ENCODE peak calls at places on chromosome 1, in nine cellular contexts. O is suprapubic skin, X is H1, L is A549, Q is tibial nerve, P is ovary, R is K562, N is sigmoid colon, G is transverse colon. D is an unnamed sample.

GRCh38 chr1:84620720-84621313 is 46.6 kb upstream of the CTBS start:
- DNase-seq in P (peak), R (peak), X (peak), G (peak), N (peak), O (peak), Q (peak), L (peak), D (no peak)

GRCh38 chr1:184223216-184223615 is 163.6 kb upstream of the C1orf21 start:
- DNase-seq in P (no peak), R (no peak), O (no peak), G (no peak), X (peak), N (no peak), Q (no peak), L (no peak), D (no peak)

GRCh38 chr1:218946147-218946546 is 227.5 kb upstream of the LYPLAL1 start:
- DNase-seq in G (no peak), O (no peak), L (no peak), P (no peak), Q (no peak), X (no peak), N (no peak), R (no peak), D (no peak)

GRCh38 chr1:189708674-189709073 is 769.0 kb downstream of the BRINP3 start:
- DNase-seq in X (no peak), N (no peak), L (no peak), G (no peak), Q (no peak), P (no peak), O (no peak), R (no peak), D (no peak)

GRCh38 chr1:172167801-172168596 is 252.5 kb upstream of the C1orf105 start:
- DNase-seq in N (no peak), L (no peak), X (no peak), G (no peak), O (no peak), P (no peak), Q (no peak), R (no peak), D (no peak)

GRCh38 chr1:94743866-94744265 is 76.3 kb upstream of the SLC44A3 start:
- DNase-seq in O (no peak), X (no peak), P (no peak), R (no peak), L (no peak), Q (no peak), N (peak), G (peak), D (peak)

GRCh38 chr1:32180186-32181060 is 948 bp downstream of the TXLNA start:
- DNase-seq in N (peak), X (no peak), O (peak), R (peak), L (peak), P (peak), Q (no peak), G (peak), D (no peak)

GRCh38 chr1:56526571-56527174 is 52.7 kb downstream of the PLPP3 start:
- DNase-seq in Q (no peak), X (no peak), G (peak), L (no peak), N (no peak), R (no peak), O (no peak), P (no peak), D (no peak)

GRCh38 chr1:46246548-46247432 is 773 bp upstream of the RAD54L start:
- DNase-seq in L (peak), R (peak), X (no peak), G (peak), Q (peak), O (no peak), N (peak), P (peak), D (peak)

GRCh38 chr1:184982002-184982954 is 8.0 kb upstream of the NIBAN1 start:
- DNase-seq in O (peak), X (no peak), R (peak), L (peak), Q (peak), N (peak), P (peak), G (peak), D (peak)

GRCh38 chr1:114695430-114696093 is at the start of gene AMPD1:
- DNase-seq in N (no peak), Q (no peak), X (no peak), R (no peak), O (no peak), P (no peak), L (no peak), G (peak), D (no peak)

GRCh38 chr1:7975212-7975865 is 13.8 kb downstream of the PARK7 start:
- DNase-seq in N (peak), L (peak), G (peak), R (peak), O (peak), X (no peak), Q (peak), P (peak), D (no peak)

GRCh38 chr1:57270926-57271698 is 152.7 kb downstream of the DAB1 start:
- DNase-seq in N (no peak), L (no peak), Q (no peak), X (no peak), G (no peak), P (no peak), O (no peak), R (no peak), D (peak)

GRCh38 chr1:39196244-39197215 is 8.0 kb upstream of the MACF1 start:
- DNase-seq in R (peak), Q (no peak), G (peak), N (no peak), X (no peak), P (no peak), O (no peak), L (no peak), D (no peak)

GRCh38 chr1:119139857-119140176 is 636 bp downstream of the WARS2 start:
- DNase-seq in N (peak), X (no peak), P (no peak), R (peak), L (no peak), Q (peak), G (no peak), O (peak), D (no peak)

GRCh38 chr1:230425252-230426061 is 675 bp downstream of the PGBD5 start:
- DNase-seq in X (no peak), L (no peak), Q (no peak), P (no peak), R (no peak), O (no peak), G (no peak), N (no peak), D (peak)

GRCh38 chr1:99682291-99682751 is 36.4 kb downstream of the PALMD start:
- DNase-seq in X (no peak), O (no peak), P (no peak), L (peak), N (no peak), Q (no peak), R (no peak), G (no peak), D (no peak)

GRCh38 chr1:3473381-3473844 is 18.9 kb downstream of the ARHGEF16 start:
- DNase-seq in R (no peak), G (no peak), L (no peak), P (no peak), N (no peak), Q (no peak), X (no peak), O (no peak), D (no peak)

GRCh38 chr1:183515002-183515689 is 42.8 kb downstream of the SMG7 start:
- DNase-seq in N (no peak), R (no peak), G (no peak), X (no peak), Q (no peak), O (no peak), L (peak), P (no peak), D (no peak)

GRCh38 chr1:204455063-204455830 is 39.4 kb downstream of the PIK3C2B start:
- DNase-seq in Q (no peak), R (no peak), X (peak), G (no peak), L (no peak), N (no peak), O (no peak), P (no peak), D (no peak)

GRCh38 chr1:156625436-156626078 is 6.3 kb downstream of the HAPLN2 start:
- DNase-seq in G (peak), R (peak), X (no peak), P (peak), Q (peak), L (no peak), O (no peak), N (peak), D (no peak)

GRCh38 chr1:77972080-77972479 is 6.8 kb downstream of the FUBP1 start:
- DNase-seq in R (no peak), X (no peak), P (no peak), L (no peak), G (no peak), N (no peak), O (no peak), Q (no peak), D (no peak)

GRCh38 chr1:221563476-221563921 is 178.4 kb downstream of the DUSP10 start:
- DNase-seq in N (no peak), P (peak), X (no peak), L (no peak), Q (no peak), O (no peak), G (no peak), R (no peak), D (no peak)

GRCh38 chr1:151145158-151146071 is 1.0 kb downstream of the SEMA6C start:
- DNase-seq in X (no peak), L (no peak), N (peak), R (no peak), Q (no peak), O (no peak), P (no peak), G (no peak), D (no peak)

GRCh38 chr1:84689514-84690396 is 506 bp downstream of the SSX2IP start:
- DNase-seq in G (peak), Q (peak), N (peak), R (peak), L (peak), O (peak), X (no peak), P (peak), D (peak)

GRCh38 chr1:209527993-209528392 is 55.5 kb upstream of the CAMK1G start:
- DNase-seq in N (no peak), L (peak), P (no peak), Q (no peak), R (no peak), X (no peak), O (no peak), G (no peak), D (no peak)

GRCh38 chr1:31102501-31102950 is 37.0 kb upstream of the PUM1 start:
- DNase-seq in N (peak), X (no peak), O (no peak), R (peak), Q (no peak), L (no peak), P (no peak), G (peak), D (no peak)

GRCh38 chr1:23097316-23097715 is 71.3 kb downstream of the LUZP1 start:
- DNase-seq in R (no peak), X (no peak), O (no peak), N (no peak), P (no peak), L (no peak), G (no peak), Q (no peak), D (no peak)

GRCh38 chr1:65114312-65114711 is 33.7 kb upstream of the AK4 start:
- DNase-seq in L (no peak), X (no peak), P (peak), Q (no peak), N (peak), O (no peak), G (no peak), R (no peak), D (no peak)

GRCh38 chr1:209168204-209168603 is 415.3 kb upstream of the CAMK1G start:
- DNase-seq in R (no peak), Q (no peak), P (no peak), X (no peak), L (no peak), G (no peak), O (no peak), N (no peak), D (no peak)

GRCh38 chr1:31843506-31843905 is 27.7 kb upstream of the SPOCD1 start:
- DNase-seq in R (no peak), N (peak), P (no peak), X (no peak), G (no peak), O (peak), L (no peak), Q (no peak), D (no peak)

GRCh38 chr1:25435315-25436103 is 4.8 kb downstream of the MACO1 start:
- DNase-seq in L (no peak), R (no peak), N (no peak), G (no peak), P (peak), Q (no peak), O (no peak), X (no peak), D (no peak)

GRCh38 chr1:109371271-109371739 is 26.4 kb downstream of the SORT1 start:
- DNase-seq in N (peak), R (no peak), P (no peak), X (no peak), G (no peak), Q (no peak), L (no peak), O (no peak), D (no peak)

GRCh38 chr1:8318436-8318835 is 522 bp downstream of the SLC45A1 start:
- DNase-seq in N (no peak), O (no peak), X (no peak), L (no peak), R (no peak), G (no peak), P (no peak), Q (no peak), D (no peak)

DNA sequence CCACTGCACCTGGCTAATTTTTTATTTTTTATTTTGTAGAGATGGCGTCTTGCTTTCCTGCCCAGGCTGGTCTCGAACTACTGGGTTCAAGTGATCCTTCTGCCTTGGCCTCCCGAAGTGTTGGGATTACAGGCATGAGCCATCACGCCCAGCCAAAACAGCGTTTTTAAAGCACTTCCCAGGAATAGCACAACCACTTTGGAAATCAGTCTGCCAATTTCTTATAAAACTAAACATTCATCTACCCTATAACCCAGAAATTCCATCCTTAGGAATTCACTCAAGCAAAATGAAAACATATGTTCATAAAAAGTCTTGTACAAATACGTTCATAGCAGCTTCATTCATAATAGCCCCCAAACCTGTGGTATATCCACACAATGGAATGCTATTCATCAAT is 36.2 kb downstream of the PHC2 start:
- DNase-seq in G (no peak), L (no peak), P (no peak), R (no peak), Q (no peak), O (no peak), N (no peak), X (no peak), D (no peak)
- TF ChIP-seq EP300 in G (no peak), L (no peak), P (no peak), R (no peak), Q (no peak), O (no peak), N (no peak), X (no peak), D (no peak)

DNA sequence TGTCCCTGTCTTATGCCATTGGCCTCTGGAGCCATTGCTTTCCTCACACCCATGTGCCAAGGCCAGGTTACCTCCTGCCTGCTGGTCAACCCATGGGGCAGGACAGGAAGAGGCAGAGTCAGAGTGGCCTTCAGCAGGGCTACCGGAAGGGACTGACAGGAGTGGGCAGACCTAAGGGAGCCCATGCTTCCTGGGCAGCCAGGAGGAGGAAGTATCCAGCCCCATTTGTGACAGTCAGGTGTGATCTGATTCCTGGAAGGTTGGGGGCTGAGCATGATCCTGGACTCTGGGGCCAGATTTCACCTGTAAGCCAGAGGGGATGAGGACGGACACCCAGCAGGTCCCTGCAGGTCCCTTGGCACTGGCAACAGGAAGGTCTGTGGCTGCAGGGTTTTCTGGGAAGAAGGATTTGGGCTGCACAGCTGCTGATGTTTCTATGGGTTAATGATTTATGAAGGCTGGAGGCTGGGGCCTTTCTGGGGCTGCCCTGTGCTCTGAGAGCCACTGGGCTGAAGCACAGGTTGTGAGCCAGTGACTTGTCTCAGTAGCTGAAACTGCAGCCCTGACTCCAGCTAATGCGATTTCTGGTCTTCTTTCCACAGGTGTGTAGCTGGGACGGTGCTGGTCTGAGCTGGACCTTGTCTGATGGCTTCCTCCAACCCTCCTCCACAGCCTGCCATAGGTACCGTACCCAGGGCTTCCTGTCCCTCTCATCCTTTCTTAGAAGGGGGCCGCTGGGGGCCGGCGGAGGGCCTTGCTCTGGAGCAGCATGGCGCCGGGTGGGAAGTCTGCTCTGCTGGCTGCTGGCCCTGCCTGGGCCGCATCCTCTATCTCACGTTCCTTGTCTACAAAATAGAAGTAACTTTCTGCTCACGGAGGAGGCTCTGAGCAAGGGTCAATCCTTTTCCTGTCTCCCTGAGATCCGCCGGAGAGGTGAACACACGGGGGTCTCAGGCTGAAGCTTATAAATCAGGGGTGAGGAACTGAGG is 40.7 kb downstream of the ARHGEF10L start:
- DNase-seq in L (no peak), O (no peak), G (peak), Q (no peak), P (no peak), X (no peak), N (no peak), R (no peak), D (no peak)
- H3K4me3 ChIP-seq in L (no peak), O (no peak), G (no peak), Q (no peak), P (no peak), X (no peak), N (no peak), R (no peak), D (no peak)

DNA sequence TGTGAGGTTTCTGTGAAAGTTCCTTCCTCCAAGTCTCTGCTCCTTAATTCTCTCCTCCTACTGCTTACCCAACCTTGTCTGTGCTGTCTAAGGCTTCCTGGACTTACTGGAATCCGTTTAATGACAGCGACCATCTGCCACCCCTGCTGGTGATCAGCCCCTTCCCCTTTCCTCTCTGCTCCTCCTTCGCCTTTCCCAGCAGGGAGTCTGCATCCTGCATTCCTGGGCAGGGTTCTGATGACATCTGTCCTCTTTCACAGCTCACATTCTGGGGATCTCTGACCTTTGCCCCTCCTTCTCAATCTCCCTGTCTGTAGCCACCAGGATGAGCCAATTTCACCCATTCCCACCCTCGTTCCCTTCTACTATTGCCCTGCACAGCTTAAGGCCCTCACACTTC is 66.6 kb downstream of the KIRREL1 start:
- DNase-seq in R (no peak), P (no peak), Q (no peak), X (peak), O (no peak), G (no peak), L (no peak), N (no peak), D (no peak)
- TF ChIP-seq EP300 in R (no peak), P (no peak), Q (no peak), X (no peak), O (no peak), G (no peak), L (no peak), N (no peak), D (no peak)

GRCh38 chr1:1229770-1230169 is 2.0 kb downstream of the SDF4 start:
- DNase-seq in P (no peak), N (no peak), L (no peak), O (no peak), G (no peak), X (no peak), Q (no peak), R (no peak), D (no peak)
- H3K4me3 ChIP-seq in P (no peak), N (no peak), L (no peak), O (peak), G (no peak), X (no peak), Q (peak), R (no peak), D (peak)

DNA sequence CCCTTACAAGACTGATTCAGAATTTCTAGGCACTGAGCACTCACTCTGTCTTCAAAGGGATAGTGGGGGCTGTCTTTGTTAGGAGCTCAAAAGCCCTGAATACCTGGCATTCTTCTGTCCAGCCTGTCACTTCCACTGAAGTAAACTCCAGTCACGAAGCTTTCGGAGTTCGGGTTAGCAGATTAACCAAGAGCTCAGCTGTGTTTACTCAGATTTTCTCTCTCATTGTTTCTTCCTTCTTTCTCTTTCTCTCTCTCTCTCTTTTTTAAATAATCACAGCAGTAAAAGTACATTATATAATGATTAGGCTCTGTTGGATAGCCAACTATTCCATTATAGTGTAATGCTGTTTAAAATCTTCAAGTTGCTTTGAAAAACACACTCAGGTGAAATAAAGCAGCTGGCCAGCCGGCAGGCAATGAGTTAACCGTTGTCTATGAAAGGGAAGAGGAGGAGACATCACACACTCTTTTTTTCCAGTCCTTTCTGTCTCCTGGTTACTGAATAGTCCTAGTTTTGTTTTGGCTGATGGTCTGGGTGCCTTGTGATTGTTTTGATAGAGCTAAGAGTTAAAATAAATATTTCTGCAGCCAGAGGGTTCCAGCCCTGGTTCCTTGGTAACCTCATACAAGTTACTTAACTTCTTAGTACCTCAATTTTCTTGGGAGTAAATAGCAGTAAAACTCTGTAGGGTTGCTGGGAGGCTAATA is 89.8 kb downstream of the ADSS2 start:
- DNase-seq in R (no peak), Q (no peak), L (peak), G (no peak), O (no peak), N (no peak), X (peak), P (peak), D (no peak)
- TF ChIP-seq EP300 in R (no peak), Q (no peak), L (no peak), G (no peak), O (no peak), N (no peak), X (peak), P (no peak), D (no peak)